ENCODE peak calls at places on chromosomes 6 and 20, in five cellular contexts. Z, S, L, O and G are unnamed samples.

GRCh38 chr6:16522937-16523336 is 238.3 kb downstream of the ATXN1 start:
- DNase-seq in S (no peak), Z (no peak), L (no peak), O (no peak), G (no peak)

GRCh38 chr6:1216488-1216974 is 95.4 kb upstream of the FOXQ1 start:
- DNase-seq in Z (no peak), L (no peak), S (no peak), O (no peak), G (no peak)

GRCh38 chr20:63957004-63957689 is 931 bp upstream of the UCKL1 start:
- DNase-seq in S (peak; percentile 49), Z (peak; percentile 72), L (peak; percentile 86), O (peak; percentile 93), G (no peak)

GRCh38 chr6:128216917-128217316 is 303.5 kb downstream of the PTPRK start:
- DNase-seq in O (no peak), Z (no peak), S (no peak), L (no peak), G (no peak)

GRCh38 chr6:34174846-34175399 is 29.0 kb upstream of the GRM4 start:
- DNase-seq in L (no peak), Z (no peak), S (no peak), O (no peak), G (no peak)

GRCh38 chr6:118968416-118968815 is 33.5 kb upstream of the MCM9 start:
- DNase-seq in Z (peak; percentile 4), O (no peak), L (no peak), S (peak; percentile 1), G (no peak)

GRCh38 chr20:33554914-33555420 is 65.1 kb downstream of the CBFA2T2 start:
- DNase-seq in Z (peak; percentile 86), L (no peak), S (peak; percentile 99), O (no peak), G (no peak)

GRCh38 chr20:64164123-64164836 is at the start of gene MYT1:
- DNase-seq in Z (no peak), S (no peak), O (no peak), L (no peak), G (no peak)

GRCh38 chr6:3230275-3231212 is 3.1 kb upstream of the TUBB2B start:
- DNase-seq in Z (no peak), L (no peak), O (peak; percentile 83), S (peak; percentile 34), G (no peak)

GRCh38 chr20:37350655-37351574 is 5.0 kb downstream of the SRC start:
- DNase-seq in L (no peak), O (no peak), S (no peak), Z (no peak), G (no peak)

GRCh38 chr6:113451030-113451429 is 406.1 kb upstream of the MARCKS start:
- DNase-seq in L (no peak), O (no peak), S (no peak), Z (no peak), G (no peak)

GRCh38 chr6:82245376-82245775 is 2.2 kb downstream of the IBTK start:
- DNase-seq in S (no peak), Z (no peak), O (no peak), L (no peak), G (no peak)

GRCh38 chr6:11712760-11713159 is 65.8 kb downstream of the ADTRP start:
- DNase-seq in O (no peak), S (peak; percentile 46), Z (peak; percentile 80), L (no peak), G (no peak)

GRCh38 chr20:1280421-1281102 is 14.5 kb downstream of the SNPH start:
- DNase-seq in O (no peak), Z (no peak), L (no peak), S (peak; percentile 11), G (no peak)

GRCh38 chr6:129485746-129486145 is 224.2 kb downstream of the ARHGAP18 start:
- DNase-seq in Z (no peak), L (no peak), S (no peak), O (no peak), G (no peak)

GRCh38 chr6:116201538-116201937 is 52.3 kb downstream of the TSPYL4 start:
- DNase-seq in L (no peak), S (no peak), Z (no peak), O (no peak), G (no peak)

GRCh38 chr6:4388675-4389074 is 253.3 kb upstream of the ECI2 start:
- DNase-seq in S (no peak), L (no peak), Z (no peak), O (peak; percentile 83), G (no peak)

GRCh38 chr20:62831361-62831788 is 14.5 kb downstream of the COL9A3 start:
- DNase-seq in L (peak; percentile 73), Z (no peak), S (no peak), O (peak; percentile 44), G (no peak)

GRCh38 chr6:22221211-22221610 is 75.6 kb downstream of the PRL start:
- DNase-seq in S (peak; percentile 26), Z (peak; percentile 45), O (no peak), L (no peak), G (no peak)

GRCh38 chr6:17281497-17282481 is 628 bp downstream of the RBM24 start:
- DNase-seq in O (peak; percentile 74), Z (no peak), S (peak; percentile 24), L (peak; percentile 52), G (no peak)

GRCh38 chr6:121157913-121158312 is 176.4 kb downstream of the TBC1D32 start:
- DNase-seq in O (no peak), S (peak; percentile 41), Z (no peak), L (no peak), G (no peak)

GRCh38 chr6:131366223-131366622 is 206.8 kb upstream of the ARG1 start:
- DNase-seq in Z (no peak), S (no peak), L (no peak), O (no peak), G (no peak)

GRCh38 chr6:137191670-137192069 is 18.2 kb upstream of the IL22RA2 start:
- DNase-seq in S (no peak), Z (no peak), L (no peak), O (no peak), G (no peak)

GRCh38 chr20:50635676-50636600 is 55.4 kb downstream of the RIPOR3 start:
- DNase-seq in O (peak; percentile 98), L (peak; percentile 80), Z (no peak), S (peak; percentile 49), G (peak; percentile 74)

GRCh38 chr20:45014671-45015415 is 48.5 kb downstream of the STK4 start:
- DNase-seq in O (no peak), S (peak; percentile 12), L (no peak), Z (peak; percentile 70), G (no peak)

GRCh38 chr20:61738601-61739069 is 327.0 kb downstream of the TAF4 start:
- DNase-seq in O (no peak), L (no peak), S (no peak), Z (no peak), G (peak; percentile 31)

GRCh38 chr6:30213999-30214982 is 1.1 kb upstream of the TRIM26 start:
- DNase-seq in L (peak; percentile 90), S (peak; percentile 73), Z (peak; percentile 66), O (peak; percentile 88), G (peak; percentile 93)

GRCh38 chr6:166866839-166867637 is 89.3 kb downstream of the RNASET2 start:
- DNase-seq in S (no peak), L (no peak), O (no peak), Z (no peak), G (no peak)

GRCh38 chr6:34544052-34544604 is 12.0 kb downstream of the SPDEF start:
- DNase-seq in L (no peak), Z (no peak), S (no peak), O (no peak), G (no peak)

GRCh38 chr20:61881416-61881815 is 184.3 kb downstream of the TAF4 start:
- DNase-seq in Z (no peak), S (no peak), L (no peak), O (no peak), G (no peak)

GRCh38 chr6:89375427-89375868 is 22.9 kb upstream of the UBE2J1 start:
- DNase-seq in S (no peak), O (peak; percentile 94), L (peak; percentile 61), Z (peak; percentile 32), G (peak; percentile 88)

DNA sequence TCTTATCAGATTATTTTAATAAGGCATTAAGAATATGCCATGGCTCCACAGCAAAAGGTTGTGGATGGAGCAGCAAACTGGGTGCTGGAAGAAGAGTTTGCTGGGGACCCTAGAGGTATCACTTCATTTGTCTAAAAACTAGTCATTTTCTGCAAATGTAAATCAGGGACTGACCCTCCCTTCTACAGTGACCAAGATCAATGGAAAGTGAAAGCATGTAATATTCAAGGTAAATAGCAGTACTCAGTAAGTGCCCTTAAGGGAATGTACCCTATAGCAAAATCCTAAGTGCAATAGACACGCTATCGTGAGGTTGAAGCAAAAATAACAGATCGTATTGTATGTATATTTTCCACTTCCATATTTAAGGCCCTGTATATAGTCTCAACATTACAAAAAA is 38.7 kb downstream of the TRDN start:
- DNase-seq in O (no peak), Z (no peak), S (no peak), L (no peak), G (no peak)
- H3K4me1 ChIP-seq in O (no peaks in the 10 kb centered on the region), Z (no peaks in the 10 kb centered on the region), S (no peaks in the 10 kb centered on the region), L (no peaks in the 10 kb centered on the region), G (no peaks in the 10 kb centered on the region)

GRCh38 chr6:53627391-53628218 is 38.0 kb downstream of the KLHL31 start:
- DNase-seq in S (no peak), L (no peak), O (no peak), Z (peak; percentile 70), G (no peak)
- TF ChIP-seq CTCF in S (no peak), L (no peak), O (no peak), Z (no peak), G (no peak)

DNA sequence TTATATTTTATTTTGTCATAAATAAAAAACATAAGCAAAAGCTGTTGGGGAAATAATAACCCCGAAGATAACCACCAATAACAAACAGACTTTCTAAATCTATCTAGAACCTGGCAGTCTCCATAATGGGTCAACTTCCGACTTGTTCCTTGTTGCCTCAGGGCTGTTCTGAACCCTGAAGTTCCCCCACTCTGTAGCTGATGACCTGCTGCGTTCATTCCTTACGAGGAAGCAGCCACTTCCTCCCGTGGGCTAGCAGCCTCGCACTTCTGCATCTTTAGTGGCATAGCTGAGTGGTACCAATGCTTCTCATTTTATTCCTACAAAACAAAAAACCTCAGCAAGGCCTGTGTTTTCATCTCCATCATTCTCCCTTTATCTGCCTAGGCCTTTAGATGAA is 103.0 kb downstream of the PLEKHG1 start:
- DNase-seq in Z (no peak), S (no peak), L (no peak), O (no peak), G (no peak)
- H3K27ac ChIP-seq in Z (no peak overlapping the region), S (no peak overlapping the region), L (no peak overlapping the region), O (no peak overlapping the region), G (no peak overlapping the region)

DNA sequence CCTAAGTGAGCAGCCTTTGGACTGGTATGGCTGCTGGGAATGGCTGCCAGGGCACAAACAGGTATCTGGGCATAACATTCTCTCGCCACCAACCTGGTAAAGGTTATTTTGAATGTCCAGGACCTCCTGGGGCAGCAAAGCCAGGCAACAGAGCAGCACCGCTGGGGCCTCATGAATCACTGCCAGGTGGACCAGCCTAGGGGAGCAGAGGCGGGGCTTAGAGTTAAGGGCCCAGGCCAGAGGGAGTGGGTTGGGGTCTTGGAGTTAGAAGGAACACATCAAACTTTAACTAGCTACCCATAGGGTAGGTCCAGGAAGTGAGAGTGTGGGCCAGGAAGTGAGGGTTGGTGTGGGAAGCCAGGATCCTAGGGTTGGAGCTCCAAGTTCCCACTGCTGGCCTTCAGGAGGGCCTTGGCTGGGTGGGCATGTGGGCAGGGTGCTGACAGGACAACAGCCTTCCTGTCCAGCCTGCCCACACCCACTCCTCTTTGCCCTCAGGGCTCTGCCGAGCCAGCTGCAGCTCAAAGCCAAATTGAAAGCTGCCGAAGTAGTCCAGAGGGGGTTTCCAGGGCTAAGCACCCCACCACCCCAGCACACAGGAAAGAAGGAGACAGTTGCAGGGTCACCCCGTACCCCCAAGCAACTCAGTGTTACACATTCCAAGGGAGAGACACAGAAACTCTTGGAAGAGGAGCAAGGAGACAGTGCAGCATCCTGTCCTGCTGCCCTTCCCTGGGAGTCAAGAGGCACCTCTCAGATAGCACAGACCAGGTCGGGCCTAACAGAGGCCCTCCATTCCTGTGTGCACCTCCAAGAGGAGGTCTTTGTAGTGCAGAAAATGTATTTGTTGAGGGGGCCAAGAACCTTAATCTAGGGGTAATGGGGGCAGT is 2.6 kb downstream of the NFKBIE start:
- DNase-seq in S (no peak), Z (no peak), L (peak; percentile 30), O (no peak), G (no peak)
- H3K4me1 ChIP-seq in S (peaks cover 24% of the 10 kb centered on the region), Z (peaks cover 25% of the 10 kb centered on the region), L (peaks cover 18% of the 10 kb centered on the region), O (peaks cover 5% of the 10 kb centered on the region), G (peaks cover 41% of the 10 kb centered on the region)